ENCODE peak calls at places on chromosomes 11 and 22, in nine cellular contexts. One of them, this sample, is unnamed.

GRCh38 chr11:26953770-26954392 is 40.0 kb upstream of the FIBIN start:
- DNase-seq in stimulated activated CD8-positive, alpha-beta memory T cell treated with anti-CD3 and anti-CD28 coated beads, Interleukin-7, amount 100 ng/mL, for 1 hour: no peak
- DNase-seq in progenitor cell of endocrine pancreas: no peak
- DNase-seq in germinal center: no peak
- DNase-seq in foreskin melanocyte: no peak
- DNase-seq in posterior vena cava: no peak
- DNase-seq in cardiac fibroblast: peak; percentile 97
- DNase-seq in thoracic aorta: no peak
- DNase-seq in AG20443: no peak
- DNase-seq in this sample: no peak

GRCh38 chr11:86676533-86677154 is 4.2 kb upstream of the ME3 start:
- DNase-seq in AG20443: no peak
- DNase-seq in germinal center: no peak
- DNase-seq in foreskin melanocyte: peak; percentile 38
- DNase-seq in thoracic aorta: no peak
- DNase-seq in cardiac fibroblast: peak; percentile 42
- DNase-seq in stimulated activated CD8-positive, alpha-beta memory T cell treated with anti-CD3 and anti-CD28 coated beads, Interleukin-7, amount 100 ng/mL, for 1 hour: no peak
- DNase-seq in progenitor cell of endocrine pancreas: no peak
- DNase-seq in posterior vena cava: no peak
- DNase-seq in this sample: no peak

GRCh38 chr11:63567044-63567840 is 4.1 kb upstream of the PLAAT2 start:
- DNase-seq in stimulated activated CD8-positive, alpha-beta memory T cell treated with anti-CD3 and anti-CD28 coated beads, Interleukin-7, amount 100 ng/mL, for 1 hour: no peak
- DNase-seq in posterior vena cava: no peak
- DNase-seq in progenitor cell of endocrine pancreas: no peak
- DNase-seq in thoracic aorta: no peak
- DNase-seq in germinal center: peak; percentile 66
- DNase-seq in cardiac fibroblast: peak; percentile 89
- DNase-seq in AG20443: peak; percentile 66
- DNase-seq in foreskin melanocyte: peak; percentile 14
- DNase-seq in this sample: peak; percentile 39

GRCh38 chr11:64859542-64860414 is 15.3 kb upstream of the CDC42BPG start:
- DNase-seq in cardiac fibroblast: no peak
- DNase-seq in AG20443: no peak
- DNase-seq in stimulated activated CD8-positive, alpha-beta memory T cell treated with anti-CD3 and anti-CD28 coated beads, Interleukin-7, amount 100 ng/mL, for 1 hour: no peak
- DNase-seq in posterior vena cava: no peak
- DNase-seq in thoracic aorta: no peak
- DNase-seq in progenitor cell of endocrine pancreas: no peak
- DNase-seq in foreskin melanocyte: no peak
- DNase-seq in germinal center: peak; percentile 78
- DNase-seq in this sample: no peak

GRCh38 chr11:101920992-101921391 is 4.7 kb upstream of the ANGPTL5 start:
- DNase-seq in cardiac fibroblast: no peak
- DNase-seq in posterior vena cava: no peak
- DNase-seq in stimulated activated CD8-positive, alpha-beta memory T cell treated with anti-CD3 and anti-CD28 coated beads, Interleukin-7, amount 100 ng/mL, for 1 hour: no peak
- DNase-seq in AG20443: no peak
- DNase-seq in foreskin melanocyte: no peak
- DNase-seq in thoracic aorta: no peak
- DNase-seq in germinal center: no peak
- DNase-seq in progenitor cell of endocrine pancreas: no peak
- DNase-seq in this sample: no peak

GRCh38 chr11:12246989-12247388 is 130.4 kb upstream of the PARVA start:
- DNase-seq in AG20443: no peak
- DNase-seq in foreskin melanocyte: no peak
- DNase-seq in stimulated activated CD8-positive, alpha-beta memory T cell treated with anti-CD3 and anti-CD28 coated beads, Interleukin-7, amount 100 ng/mL, for 1 hour: no peak
- DNase-seq in posterior vena cava: no peak
- DNase-seq in cardiac fibroblast: no peak
- DNase-seq in thoracic aorta: no peak
- DNase-seq in progenitor cell of endocrine pancreas: no peak
- DNase-seq in germinal center: no peak
- DNase-seq in this sample: no peak

GRCh38 chr11:62544521-62545436 is 1.8 kb downstream of the AHNAK start:
- DNase-seq in progenitor cell of endocrine pancreas: no peak
- DNase-seq in stimulated activated CD8-positive, alpha-beta memory T cell treated with anti-CD3 and anti-CD28 coated beads, Interleukin-7, amount 100 ng/mL, for 1 hour: no peak
- DNase-seq in thoracic aorta: no peak
- DNase-seq in AG20443: no peak
- DNase-seq in germinal center: no peak
- DNase-seq in foreskin melanocyte: no peak
- DNase-seq in cardiac fibroblast: peak; percentile 45
- DNase-seq in posterior vena cava: no peak
- DNase-seq in this sample: peak; percentile 69

GRCh38 chr11:69269926-69270697 is 23.8 kb upstream of the MYEOV start:
- DNase-seq in posterior vena cava: no peak
- DNase-seq in progenitor cell of endocrine pancreas: no peak
- DNase-seq in thoracic aorta: no peak
- DNase-seq in germinal center: no peak
- DNase-seq in AG20443: no peak
- DNase-seq in foreskin melanocyte: no peak
- DNase-seq in stimulated activated CD8-positive, alpha-beta memory T cell treated with anti-CD3 and anti-CD28 coated beads, Interleukin-7, amount 100 ng/mL, for 1 hour: no peak
- DNase-seq in cardiac fibroblast: no peak
- DNase-seq in this sample: no peak

GRCh38 chr11:2909145-2909914 is 19.9 kb downstream of the PHLDA2 start:
- DNase-seq in posterior vena cava: no peak
- DNase-seq in germinal center: no peak
- DNase-seq in progenitor cell of endocrine pancreas: no peak
- DNase-seq in cardiac fibroblast: no peak
- DNase-seq in AG20443: peak; percentile 39
- DNase-seq in stimulated activated CD8-positive, alpha-beta memory T cell treated with anti-CD3 and anti-CD28 coated beads, Interleukin-7, amount 100 ng/mL, for 1 hour: no peak
- DNase-seq in thoracic aorta: no peak
- DNase-seq in foreskin melanocyte: no peak
- DNase-seq in this sample: no peak

GRCh38 chr22:38870791-38871359 is 1.1 kb downstream of the CBX6 start:
- DNase-seq in foreskin melanocyte: no peak
- DNase-seq in posterior vena cava: peak; percentile 42
- DNase-seq in cardiac fibroblast: no peak
- DNase-seq in progenitor cell of endocrine pancreas: no peak
- DNase-seq in AG20443: peak; percentile 5
- DNase-seq in germinal center: no peak
- DNase-seq in stimulated activated CD8-positive, alpha-beta memory T cell treated with anti-CD3 and anti-CD28 coated beads, Interleukin-7, amount 100 ng/mL, for 1 hour: no peak
- DNase-seq in thoracic aorta: no peak
- DNase-seq in this sample: no peak

GRCh38 chr11:55942785-55943392 is 6.7 kb upstream of the OR5I1 start:
- DNase-seq in cardiac fibroblast: peak; percentile 67
- DNase-seq in thoracic aorta: no peak
- DNase-seq in posterior vena cava: no peak
- DNase-seq in progenitor cell of endocrine pancreas: no peak
- DNase-seq in foreskin melanocyte: peak; percentile 18
- DNase-seq in AG20443: peak; percentile 11
- DNase-seq in germinal center: no peak
- DNase-seq in stimulated activated CD8-positive, alpha-beta memory T cell treated with anti-CD3 and anti-CD28 coated beads, Interleukin-7, amount 100 ng/mL, for 1 hour: no peak
- DNase-seq in this sample: no peak

GRCh38 chr11:86524603-86525352 is 147.6 kb downstream of the ME3 start:
- DNase-seq in stimulated activated CD8-positive, alpha-beta memory T cell treated with anti-CD3 and anti-CD28 coated beads, Interleukin-7, amount 100 ng/mL, for 1 hour: no peak
- DNase-seq in thoracic aorta: no peak
- DNase-seq in progenitor cell of endocrine pancreas: no peak
- DNase-seq in AG20443: peak; percentile 37
- DNase-seq in germinal center: no peak
- DNase-seq in foreskin melanocyte: no peak
- DNase-seq in cardiac fibroblast: peak; percentile 76
- DNase-seq in posterior vena cava: no peak
- DNase-seq in this sample: no peak

GRCh38 chr11:85889676-85890579 is 34.7 kb downstream of the CCDC83 start:
- DNase-seq in foreskin melanocyte: no peak
- DNase-seq in posterior vena cava: no peak
- DNase-seq in cardiac fibroblast: peak; percentile 82
- DNase-seq in progenitor cell of endocrine pancreas: no peak
- DNase-seq in stimulated activated CD8-positive, alpha-beta memory T cell treated with anti-CD3 and anti-CD28 coated beads, Interleukin-7, amount 100 ng/mL, for 1 hour: no peak
- DNase-seq in germinal center: no peak
- DNase-seq in thoracic aorta: no peak
- DNase-seq in AG20443: peak; percentile 87
- DNase-seq in this sample: no peak

GRCh38 chr11:116644948-116645305 is 127.9 kb downstream of the BUD13 start:
- DNase-seq in germinal center: no peak
- DNase-seq in stimulated activated CD8-positive, alpha-beta memory T cell treated with anti-CD3 and anti-CD28 coated beads, Interleukin-7, amount 100 ng/mL, for 1 hour: no peak
- DNase-seq in AG20443: peak; percentile 4
- DNase-seq in cardiac fibroblast: no peak
- DNase-seq in foreskin melanocyte: no peak
- DNase-seq in progenitor cell of endocrine pancreas: no peak
- DNase-seq in posterior vena cava: no peak
- DNase-seq in thoracic aorta: no peak
- DNase-seq in this sample: no peak

GRCh38 chr11:92473736-92474135 is 249.1 kb downstream of the FAT3 start:
- DNase-seq in posterior vena cava: no peak
- DNase-seq in progenitor cell of endocrine pancreas: no peak
- DNase-seq in thoracic aorta: no peak
- DNase-seq in germinal center: no peak
- DNase-seq in foreskin melanocyte: no peak
- DNase-seq in stimulated activated CD8-positive, alpha-beta memory T cell treated with anti-CD3 and anti-CD28 coated beads, Interleukin-7, amount 100 ng/mL, for 1 hour: no peak
- DNase-seq in cardiac fibroblast: peak; percentile 4
- DNase-seq in AG20443: peak; percentile 11
- DNase-seq in this sample: no peak

This sample was measured in sigmoid colon.